ENCODE peak calls at places on chromosomes 16 and 17, in five cellular contexts. U, X, S, E and A are unnamed samples.

GRCh38 chr16:11025120-11025531 is 80.8 kb downstream of the CLEC16A start:
- DNase-seq in U (no peak), X (no peak), S (no peak), E (no peak), A (no peak)

GRCh38 chr16:25063102-25063501 is 47.9 kb upstream of the ARHGAP17 start:
- DNase-seq in U (no peak), X (no peak), S (no peak), E (no peak), A (no peak)

GRCh38 chr17:79835953-79836951 is 3.0 kb downstream of the CBX4 start:
- DNase-seq in U (no peak), X (no peak), S (peak; percentile 70), E (peak; percentile 19), A (no peak)

GRCh38 chr17:59669411-59669810 is 37.8 kb downstream of the PTRH2 start:
- DNase-seq in U (no peak), X (no peak), S (no peak), E (no peak), A (no peak)

GRCh38 chr17:9666461-9667050 is 21.2 kb downstream of the USP43 start:
- DNase-seq in U (no peak), X (no peak), S (no peak), E (no peak), A (no peak)

GRCh38 chr17:43702636-43703035 is 40.9 kb upstream of the MEOX1 start:
- DNase-seq in U (no peak), X (no peak), S (peak; percentile 59), E (no peak), A (no peak)

GRCh38 chr16:70018254-70018653 is 67.1 kb downstream of the CLEC18A start:
- DNase-seq in U (no peak), X (no peak), S (peak; percentile 41), E (peak; percentile 2), A (peak; percentile 13)

GRCh38 chr16:85425061-85425662 is 188.0 kb upstream of the GSE1 start:
- DNase-seq in U (no peak), X (peak; percentile 11), S (no peak), E (no peak), A (no peak)

GRCh38 chr17:32491371-32492280 is 4.8 kb downstream of the CDK5R1 start:
- DNase-seq in U (no peak), X (no peak), S (peak; percentile 90), E (no peak), A (no peak)

GRCh38 chr16:17138801-17139200 is 332.0 kb downstream of the XYLT1 start:
- DNase-seq in U (no peak), X (no peak), S (no peak), E (peak; percentile 7), A (no peak)

GRCh38 chr16:3974751-3975150 is 94.2 kb upstream of the CREBBP start:
- DNase-seq in U (no peak), X (no peak), S (no peak), E (no peak), A (no peak)
- TF ChIP-seq CTCF in U (no peak), X (no peak), S (no peak), E (no peak), A (no peak)

DNA sequence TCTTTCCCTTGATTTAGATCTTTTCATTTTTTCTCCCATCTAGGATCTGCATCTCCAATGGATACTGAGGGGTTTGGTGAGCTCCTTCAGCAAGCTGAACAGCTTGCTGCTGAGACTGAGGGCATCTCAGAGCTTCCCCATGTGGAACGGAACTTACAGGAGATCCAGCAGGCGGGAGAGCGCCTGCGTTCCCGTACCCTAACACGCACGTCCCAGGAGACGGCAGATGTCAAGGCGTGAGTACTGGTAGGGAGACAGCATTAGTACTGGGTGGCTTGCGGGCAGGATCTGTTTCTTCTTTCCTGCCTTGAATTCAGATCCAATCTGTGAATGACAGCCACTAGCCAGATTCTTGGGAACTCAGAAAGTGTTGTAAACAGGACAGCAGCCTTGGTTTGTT is 18.3 kb downstream of the NUP93 start:
- DNase-seq in U (no peak), X (no peak), S (no peak), E (no peak), A (no peak)
- H3K4me3 ChIP-seq in U (no peak overlapping the region), X (no peak overlapping the region), S (no peak overlapping the region), E (no peak overlapping the region), A (no peak overlapping the region)

GRCh38 chr17:68431661-68432071 is 25.6 kb downstream of the WIPI1 start:
- DNase-seq in U (no peak), X (no peak), S (peak; percentile 86), E (peak; percentile 23), A (peak; percentile 50)
- TF ChIP-seq CTCF in U (peak; percentile 38), X (no peak), S (peak; percentile 73), E (peak; percentile 28), A (peak; percentile 34)

DNA sequence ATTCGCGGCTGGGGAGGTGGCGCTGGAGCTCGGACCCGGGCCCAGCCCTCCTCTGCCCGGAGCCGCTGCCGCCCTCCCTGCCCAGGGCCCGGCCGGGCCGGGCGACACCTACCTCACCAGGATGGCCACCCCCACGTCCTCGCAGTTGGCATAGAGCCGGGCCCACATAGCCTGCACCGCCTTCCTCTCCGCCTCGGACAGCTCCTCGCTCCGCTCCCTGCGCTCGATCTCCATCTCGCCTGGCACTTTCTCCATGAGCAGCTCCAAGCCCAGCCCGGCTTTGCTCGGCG is 276 bp downstream of the CYGB start:
- DNase-seq in U (no peak), X (peak; percentile 60), S (no peak), E (peak; percentile 39), A (peak; percentile 60)
- H3K4me3 ChIP-seq in U (peak overlapping the region; percentile 57), X (peak overlapping the region; percentile 40), S (no peak overlapping the region), E (peak overlapping the region; percentile 46), A (peak overlapping the region; percentile 73)

GRCh38 chr16:78363843-78364242 is 264.4 kb downstream of the WWOX start:
- DNase-seq in U (no peak), X (no peak), S (no peak), E (no peak), A (no peak)
- TF ChIP-seq CTCF in U (no peak), X (no peak), S (peak; percentile 30), E (no peak), A (no peak)

DNA sequence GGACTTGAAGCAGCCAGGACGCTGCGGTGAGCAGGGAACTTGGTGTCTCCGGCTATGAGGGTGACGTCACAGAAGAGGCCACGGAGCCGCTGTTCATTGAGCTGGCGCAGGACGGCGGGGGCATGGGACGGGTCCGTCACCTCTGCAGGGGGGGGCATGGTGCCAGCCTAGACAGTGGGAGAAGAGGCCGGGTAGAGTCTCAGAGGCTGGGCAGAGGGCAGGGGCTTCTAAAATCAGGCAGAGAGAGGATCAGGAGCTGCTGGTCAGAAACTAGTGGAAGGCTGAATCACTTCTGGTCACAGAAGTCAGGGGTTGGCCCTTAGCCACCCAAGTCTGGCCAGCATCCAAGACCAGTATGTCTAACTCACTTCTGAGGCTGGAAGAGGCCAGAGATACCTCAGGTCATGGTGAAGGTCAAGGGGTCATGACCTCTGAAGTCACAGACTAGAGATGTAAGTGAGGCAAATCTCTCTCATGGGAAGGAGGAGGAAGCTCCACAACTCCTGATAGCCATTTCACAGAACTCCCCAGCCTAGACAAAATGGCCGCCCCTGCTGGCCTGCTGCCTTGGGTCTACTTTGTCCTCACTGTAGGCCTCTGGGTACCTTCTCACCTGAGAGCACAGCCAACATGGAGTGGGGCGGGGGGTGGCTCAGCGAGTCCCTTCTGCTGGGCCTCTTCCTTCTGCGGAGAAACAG is 12.6 kb downstream of the ZBTB4 start:
- DNase-seq in U (no peak), X (peak; percentile 85), S (no peak), E (peak; percentile 66), A (peak; percentile 69)
- H3K4me3 ChIP-seq in U (no peak overlapping the region), X (no peak overlapping the region), S (no peak overlapping the region), E (no peak overlapping the region), A (no peak overlapping the region)

GRCh38 chr17:42517516-42517915 is 18.5 kb upstream of the NAGLU start:
- DNase-seq in U (peak; percentile 87), X (peak; percentile 93), S (peak; percentile 92), E (peak; percentile 92), A (peak; percentile 96)

GRCh38 chr17:42519546-42520444 is 16.2 kb upstream of the NAGLU start:
- DNase-seq in U (peak; percentile 99), X (peak; percentile 99), S (no peak), E (peak; percentile 99), A (peak; percentile 99)

GRCh38 chr17:42518755-42519545 is 17.1 kb upstream of the NAGLU start:
- DNase-seq in U (no peak), X (peak; percentile 75), S (peak; percentile 83), E (no peak), A (peak; percentile 83)

GRCh38 chr17:42520540-42520951 is 15.5 kb upstream of the NAGLU start:
- DNase-seq in U (no peak), X (no peak), S (peak; percentile 64), E (no peak), A (no peak)

GRCh38 chr17:42518046-42518754 is 17.8 kb upstream of the NAGLU start:
- DNase-seq in U (peak; percentile 94), X (peak; percentile 95), S (peak; percentile 69), E (peak; percentile 98), A (peak; percentile 99)
- TF ChIP-seq CTCF in U (no peak), X (no peak), S (no peak), E (no peak), A (no peak)